ENCODE peak calls at places on chromosomes 6 and 20, in five cellular contexts. S is ovary, E is lower lobe of right lung, I is fibroblast of lung, U is left ventricle myocardium inferior. L is an unnamed sample. For H3K4me1, the result is how much of the 10 kb centered on the place peaks cover.

GRCh38 chr20:38311100-38311499 is 7.1 kb downstream of the BPI start:
- DNase-seq in E (no peak), S (no peak), I (no peak), U (no peak), L (no peak)

GRCh38 chr6:162701551-162701950 is 26.0 kb downstream of the PRKN start:
- DNase-seq in U (no peak), I (peak), E (no peak), S (no peak), L (no peak)

GRCh38 chr6:154938245-154938583 is 56.9 kb upstream of the TIAM2 start:
- DNase-seq in S (no peak), E (peak), U (no peak), I (no peak), L (no peak)

GRCh38 chr6:161001421-161001820 is 9.9 kb downstream of the MAP3K4 start:
- DNase-seq in S (no peak), U (no peak), E (no peak), I (no peak), L (no peak)

GRCh38 chr6:112683926-112684325 is 336.8 kb downstream of the RFPL4B start:
- DNase-seq in I (peak), U (no peak), E (no peak), S (no peak), L (no peak)

GRCh38 chr20:12414446-12415274 is 497.0 kb downstream of the BTBD3 start:
- DNase-seq in U (no peak), I (no peak), E (no peak), S (no peak), L (no peak)

GRCh38 chr6:131316654-131317053 is 181.4 kb downstream of the AKAP7 start:
- DNase-seq in S (no peak), I (no peak), E (no peak), U (no peak), L (no peak)

GRCh38 chr6:167996424-167997199 is 859 bp upstream of the KIF25 start:
- DNase-seq in I (no peak), S (no peak), E (no peak), U (no peak), L (no peak)

GRCh38 chr20:61459266-61459665 is 207.2 kb downstream of the CDH4 start:
- DNase-seq in U (no peak), S (no peak), E (no peak), I (no peak), L (no peak)

GRCh38 chr6:50795574-50795973 is 23.1 kb upstream of the TFAP2B start:
- DNase-seq in U (no peak), E (no peak), I (no peak), S (no peak), L (no peak)

GRCh38 chr6:27836080-27836782 is 76.0 kb downstream of the OR2B2 start:
- DNase-seq in I (no peak), E (no peak), S (no peak), U (no peak), L (no peak)

GRCh38 chr20:19617256-19617655 is 140.8 kb upstream of the RIN2 start:
- DNase-seq in S (no peak), E (no peak), U (no peak), I (no peak), L (no peak)

GRCh38 chr6:100078509-100078908 is 84.5 kb upstream of the MCHR2 start:
- DNase-seq in S (no peak), E (no peak), U (no peak), I (peak), L (no peak)

GRCh38 chr6:149128489-149129145 is 188.9 kb upstream of the TAB2 start:
- DNase-seq in I (peak), S (peak), E (no peak), U (peak), L (no peak)

GRCh38 chr6:112235956-112236355 is 18.4 kb downstream of the LAMA4 start:
- DNase-seq in E (no peak), U (no peak), I (peak), S (no peak), L (peak)

GRCh38 chr20:61815176-61815575 is 250.5 kb downstream of the TAF4 start:
- DNase-seq in S (no peak), E (peak), U (no peak), I (no peak), L (no peak)

GRCh38 chr6:149478631-149479314 is 6.0 kb downstream of the ZC3H12D start:
- DNase-seq in S (no peak), E (no peak), U (no peak), I (no peak), L (no peak)

GRCh38 chr6:98486052-98486451 is 348.3 kb upstream of the POU3F2 start:
- DNase-seq in I (no peak), E (no peak), S (no peak), U (no peak), L (no peak)

GRCh38 chr6:24004062-24004461 is 122.0 kb upstream of the NRSN1 start:
- DNase-seq in U (no peak), I (peak), E (no peak), S (no peak), L (no peak)

GRCh38 chr6:30127238-30128093 is 8.5 kb upstream of the TRIM40 start:
- DNase-seq in U (no peak), E (no peak), I (no peak), S (no peak), L (no peak)

GRCh38 chr6:33610057-33610456 is 11.1 kb upstream of the ITPR3 start:
- DNase-seq in S (no peak), I (no peak), E (no peak), U (peak), L (no peak)

GRCh38 chr6:111771084-111771411 is 102.2 kb downstream of the FYN start:
- DNase-seq in S (no peak), U (no peak), E (no peak), I (no peak), L (no peak)

GRCh38 chr6:80535914-80536565 is 429.6 kb downstream of the BCKDHB start:
- DNase-seq in I (peak), E (no peak), S (no peak), U (no peak), L (no peak)

GRCh38 chr6:32709625-32710024 is 31.6 kb upstream of the HLA-DQA2 start:
- DNase-seq in S (no peak), U (no peak), E (no peak), I (no peak), L (no peak)

GRCh38 chr6:144160452-144160851 is 10.1 kb downstream of the STX11 start:
- DNase-seq in S (no peak), E (no peak), I (no peak), U (no peak), L (no peak)

GRCh38 chr20:24745617-24746350 is 203.3 kb upstream of the CST7 start:
- DNase-seq in E (no peak), S (no peak), U (no peak), I (no peak), L (no peak)

GRCh38 chr6:1631251-1631650 is 21.5 kb downstream of the FOXC1 start:
- DNase-seq in U (no peak), S (no peak), E (no peak), I (no peak), L (no peak)

GRCh38 chr6:31690231-31691077 is 9.6 kb upstream of the LY6G5C start:
- DNase-seq in I (no peak), S (no peak), E (no peak), U (no peak), L (no peak)

GRCh38 chr6:150813319-150813992 is 52.0 kb upstream of the MTHFD1L start:
- DNase-seq in E (no peak), S (no peak), U (no peak), I (peak), L (no peak)

GRCh38 chr6:40743226-40743625 is 156.1 kb upstream of the LRFN2 start:
- DNase-seq in E (no peak), S (no peak), U (no peak), I (no peak), L (no peak)

GRCh38 chr6:32968770-32969684 is 633 bp downstream of the BRD2 start:
- DNase-seq in S (peak), I (peak), E (peak), U (peak), L (peak)

GRCh38 chr20:9102456-9102855 is 33.6 kb downstream of the PLCB4 start:
- DNase-seq in I (no peak), E (no peak), U (no peak), S (no peak), L (no peak)

GRCh38 chr6:112180095-112180820 is 74.1 kb downstream of the LAMA4 start:
- DNase-seq in I (peak), U (no peak), E (no peak), S (no peak), L (no peak)

GRCh38 chr6:63649847-63650265 is 14.3 kb downstream of the PHF3 start:
- DNase-seq in S (no peak), U (no peak), I (peak), E (no peak), L (no peak)

GRCh38 chr6:139323511-139324445 is 32.0 kb upstream of the TXLNB start:
- DNase-seq in S (peak), E (peak), I (peak), U (peak), L (peak)

GRCh38 chr6:28211840-28212509 is 13.1 kb upstream of the ZSCAN9 start:
- DNase-seq in E (no peak), U (no peak), S (no peak), I (peak), L (no peak)

DNA sequence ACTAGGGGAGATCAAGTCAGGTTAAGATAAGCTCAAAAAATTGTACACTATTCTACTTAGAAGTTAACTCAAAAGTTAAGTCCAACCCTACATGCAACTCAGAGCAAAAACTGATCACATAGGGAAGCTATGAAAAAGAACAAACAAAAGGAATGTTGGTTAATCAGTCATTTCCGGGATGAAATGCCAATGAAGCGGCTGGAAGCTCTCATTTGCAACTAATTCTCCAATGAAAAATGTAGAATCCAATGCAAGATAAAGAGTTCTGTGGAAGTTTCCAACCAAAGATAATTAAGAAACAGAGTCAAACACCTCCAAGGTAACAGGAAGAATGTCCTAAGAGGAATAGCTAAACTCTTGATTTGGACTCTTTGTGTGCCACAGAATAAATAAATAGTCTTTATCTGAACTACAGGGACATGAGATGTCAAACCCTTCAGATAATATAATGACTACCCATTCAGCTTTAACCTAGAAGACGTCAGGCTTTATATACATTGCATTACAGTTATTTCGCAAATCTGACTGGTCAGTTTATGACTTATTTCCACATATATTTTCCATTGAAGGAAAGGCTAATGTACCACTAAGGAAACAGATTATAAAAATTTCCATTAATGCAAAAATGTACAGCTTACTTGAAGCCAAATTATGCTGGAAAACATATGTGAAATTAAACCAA is 48.0 kb upstream of the DST start:
- DNase-seq in S (no peak), U (no peak), E (no peak), I (peak), L (no peak)
- H3K4me3 ChIP-seq in S (no peak), U (peak), E (peak), I (peak), L (peak)

DNA sequence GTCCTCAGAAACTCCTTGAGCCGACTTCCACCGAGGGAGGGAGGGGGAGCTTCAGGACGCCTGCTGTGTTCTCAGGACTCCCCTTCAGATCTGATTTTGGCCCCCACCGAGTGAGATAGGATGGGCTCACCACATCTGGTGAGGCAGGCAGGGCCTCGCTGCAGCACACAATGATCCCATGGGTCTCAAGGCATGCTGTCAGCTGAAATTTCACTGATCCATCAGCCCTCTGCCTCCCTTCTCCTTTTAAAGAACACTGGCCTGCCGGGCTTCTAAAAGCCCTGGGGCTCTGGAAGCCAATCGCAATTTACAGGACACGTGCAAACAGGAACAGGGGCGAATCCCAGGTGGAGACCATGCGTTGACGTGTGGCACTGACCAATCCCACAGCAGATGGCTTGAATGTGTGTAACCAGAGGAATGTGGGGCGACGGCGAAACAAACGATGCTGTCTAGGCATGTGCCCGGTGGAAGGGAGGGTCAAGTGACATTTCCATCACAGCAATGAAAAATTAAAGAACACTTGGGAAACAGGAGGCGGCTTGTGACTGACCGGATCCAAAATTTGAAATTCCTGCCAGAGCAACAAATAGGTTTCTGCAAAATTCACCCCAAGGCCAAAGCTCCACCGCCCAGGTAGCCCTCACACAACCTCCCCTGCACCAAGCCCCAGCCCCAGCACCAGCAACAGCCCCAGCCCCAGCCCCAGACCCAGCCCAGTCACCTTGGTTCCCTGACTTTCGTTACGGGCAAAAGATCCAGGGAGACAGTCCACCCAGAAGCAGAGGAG is 167.1 kb upstream of the ZNF337 start:
- DNase-seq in U (no peak), E (peak), I (peak), S (no peak), L (no peak)
- TF ChIP-seq CTCF in U (no peak), E (no peak), I (no peak), S (no peak), L (no peak)

DNA sequence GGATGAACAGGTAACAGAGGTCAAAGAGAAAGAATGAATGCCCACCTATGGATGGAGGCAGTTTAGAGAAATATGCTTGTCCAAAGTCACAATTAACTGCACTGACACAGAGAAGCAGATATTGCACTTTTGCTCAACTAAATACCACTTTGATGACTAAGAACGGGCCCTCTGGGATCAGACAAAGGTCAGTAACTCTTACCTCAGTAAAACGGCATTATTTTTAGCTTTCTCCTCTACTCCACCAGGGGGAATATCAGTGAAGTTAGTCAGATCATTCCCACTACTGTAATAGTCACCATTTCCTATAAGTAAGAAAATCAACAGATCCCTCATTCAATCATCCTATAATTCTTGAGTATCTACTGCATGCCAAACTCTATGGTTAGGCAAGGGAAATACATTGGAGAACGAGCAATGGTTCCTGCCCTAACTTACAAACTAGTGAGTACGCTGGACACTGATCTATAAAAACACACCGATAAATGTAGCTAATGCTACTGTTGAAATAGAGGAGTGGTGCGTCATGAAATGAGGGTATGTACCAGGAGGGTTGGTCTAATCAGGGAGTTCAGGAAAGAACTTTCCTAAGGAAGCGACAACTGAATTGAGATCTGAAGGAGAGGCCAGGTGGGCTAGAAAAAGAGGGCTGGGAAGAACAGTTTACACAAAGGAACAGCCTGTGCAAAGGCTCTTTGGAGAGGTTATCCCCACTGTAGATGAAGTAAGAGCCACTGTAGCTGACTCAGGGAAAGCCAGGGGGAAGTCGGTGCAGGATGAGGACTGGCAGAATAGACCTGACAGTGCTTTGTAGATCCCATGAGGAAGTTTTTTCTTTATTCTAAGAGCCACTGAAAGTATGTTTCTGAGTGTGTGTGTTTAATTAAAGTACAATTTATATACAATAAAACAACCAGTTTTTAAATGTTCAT is 9.2 kb downstream of the ECI2 start:
- DNase-seq in I (peak), U (no peak), E (no peak), S (no peak), L (no peak)
- H3K4me1 ChIP-seq in I (under half), U (under half), E (under half), S (under half), L (under half)

DNA sequence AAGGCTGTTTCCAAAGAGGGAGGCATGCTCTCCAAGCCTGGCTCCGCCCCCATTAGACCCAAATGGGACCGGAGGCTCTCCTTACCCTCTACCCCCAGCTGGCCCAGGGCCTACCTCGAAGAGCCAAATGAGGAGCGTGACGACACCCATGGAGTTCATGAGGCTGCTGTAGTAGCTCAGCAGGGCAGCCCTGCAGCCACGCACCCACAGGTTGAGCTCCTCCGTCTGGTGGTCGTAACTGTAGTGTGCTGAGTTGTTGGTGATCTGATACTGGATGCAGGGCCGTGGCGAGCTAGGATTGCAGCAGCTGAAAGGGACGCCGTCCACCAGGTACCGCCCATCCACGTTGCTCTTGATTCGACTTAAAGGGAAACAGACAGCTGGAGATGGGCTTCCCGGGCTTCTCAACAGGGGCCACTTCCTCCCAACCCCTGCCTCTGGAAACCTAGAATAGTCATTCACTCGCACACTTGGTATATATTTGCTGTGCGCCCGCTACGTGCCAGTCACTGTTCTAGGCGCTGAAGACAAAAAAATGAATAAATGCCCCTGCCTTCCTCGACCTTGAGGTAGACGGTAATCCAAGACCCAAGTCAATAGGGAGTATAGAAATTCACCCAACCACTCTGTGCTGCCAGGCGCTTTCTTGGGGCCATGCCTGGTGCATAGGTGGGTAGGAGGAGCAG is 18.0 kb downstream of the PRPH2 start:
- DNase-seq in U (no peak), S (peak), E (no peak), I (peak), L (no peak)
- H3K4me3 ChIP-seq in U (peak), S (peak), E (no peak), I (peak), L (no peak)

GRCh38 chr6:104958720-104959452 is 2.0 kb downstream of the LIN28B start:
- DNase-seq in U (no peak), I (no peak), S (no peak), E (no peak), L (no peak)
- TF ChIP-seq CTCF in U (no peak), I (no peak), S (no peak), E (no peak), L (no peak)

GRCh38 chr6:36765190-36765941 is 67.7 kb downstream of the RAB44 start:
- DNase-seq in U (no peak), E (no peak), I (no peak), S (no peak), L (no peak)
- H3K4me1 ChIP-seq in U (under half), E (under half), I (under half), S (under half), L (under half)

DNA sequence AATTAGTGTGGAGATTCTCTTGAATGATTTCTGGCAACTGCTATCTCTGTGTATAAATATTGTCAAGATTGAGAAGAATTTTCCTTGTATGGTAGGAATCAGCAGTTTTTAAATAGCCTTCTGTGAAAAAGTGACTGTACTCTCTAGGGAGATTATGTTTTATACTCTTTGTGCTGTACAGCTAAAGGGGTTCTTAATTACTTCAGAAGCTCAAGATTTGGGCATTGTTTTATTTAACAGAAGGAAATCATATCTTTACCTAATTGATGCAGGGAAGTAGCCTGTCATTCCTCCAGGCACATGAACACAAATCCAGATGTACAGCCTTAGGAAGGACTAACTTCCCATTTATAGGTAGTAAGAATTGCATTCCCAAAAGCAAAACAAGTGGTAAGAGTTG is 1.3 kb downstream of the CALHM5 start:
- DNase-seq in I (no peak), U (no peak), E (no peak), S (no peak), L (no peak)
- H3K4me3 ChIP-seq in I (peak), U (peak), E (peak), S (peak), L (no peak)

L was measured in right lobe of liver.